ENCODE peak calls at places on chromosome 12, in eight cellular contexts. One of them, this sample, is unnamed.
A peak's percentile ranks its signal among the peaks of the same experiment; 100 is the strongest.

GRCh38 chr12:110355080-110355479 is 48.4 kb downstream of the ANAPC7 start:
- DNase-seq in upper lobe of left lung: no peak
- DNase-seq in A549: peak; percentile 68
- DNase-seq in adrenal gland: no peak
- DNase-seq in tibial nerve: no peak
- DNase-seq in ovary: no peak
- DNase-seq in heart left ventricle: no peak
- DNase-seq in IMR-90: no peak
- DNase-seq in this sample: no peak

GRCh38 chr12:71371132-71371531 is 68.5 kb upstream of the LGR5 start:
- DNase-seq in upper lobe of left lung: no peak
- DNase-seq in A549: no peak
- DNase-seq in adrenal gland: no peak
- DNase-seq in tibial nerve: no peak
- DNase-seq in ovary: no peak
- DNase-seq in heart left ventricle: no peak
- DNase-seq in IMR-90: no peak
- DNase-seq in this sample: no peak

GRCh38 chr12:50222275-50222783 is 55.2 kb upstream of the CERS5 start:
- DNase-seq in upper lobe of left lung: peak; percentile 33
- DNase-seq in A549: no peak
- DNase-seq in adrenal gland: peak; percentile 62
- DNase-seq in tibial nerve: peak; percentile 40
- DNase-seq in ovary: peak; percentile 69
- DNase-seq in heart left ventricle: peak; percentile 56
- DNase-seq in IMR-90: peak; percentile 95
- DNase-seq in this sample: peak; percentile 57

GRCh38 chr12:131783915-131784541 is 44.2 kb upstream of the MMP17 start:
- DNase-seq in upper lobe of left lung: no peak
- DNase-seq in A549: peak; percentile 62
- DNase-seq in adrenal gland: peak; percentile 55
- DNase-seq in tibial nerve: no peak
- DNase-seq in ovary: no peak
- DNase-seq in heart left ventricle: no peak
- DNase-seq in IMR-90: peak; percentile 86
- DNase-seq in this sample: no peak

GRCh38 chr12:22050078-22050477 is 4.1 kb downstream of the CMAS start:
- DNase-seq in upper lobe of left lung: no peak
- DNase-seq in A549: no peak
- DNase-seq in adrenal gland: no peak
- DNase-seq in tibial nerve: no peak
- DNase-seq in ovary: no peak
- DNase-seq in heart left ventricle: no peak
- DNase-seq in IMR-90: no peak
- DNase-seq in this sample: no peak

GRCh38 chr12:79635676-79636075 is 55.1 kb downstream of the PAWR start:
- DNase-seq in upper lobe of left lung: no peak
- DNase-seq in A549: no peak
- DNase-seq in adrenal gland: no peak
- DNase-seq in tibial nerve: no peak
- DNase-seq in ovary: no peak
- DNase-seq in heart left ventricle: no peak
- DNase-seq in IMR-90: peak; percentile 9
- DNase-seq in this sample: no peak

GRCh38 chr12:111773801-111774551 is 7.2 kb downstream of the ALDH2 start:
- DNase-seq in upper lobe of left lung: peak; percentile 87
- DNase-seq in A549: no peak
- DNase-seq in adrenal gland: peak; percentile 54
- DNase-seq in tibial nerve: peak; percentile 55
- DNase-seq in ovary: peak; percentile 77
- DNase-seq in heart left ventricle: peak; percentile 71
- DNase-seq in IMR-90: peak; percentile 97
- DNase-seq in this sample: peak; percentile 87

GRCh38 chr12:131102991-131103609 is 149.4 kb downstream of the ADGRD1 start:
- DNase-seq in upper lobe of left lung: peak; percentile 17
- DNase-seq in A549: no peak
- DNase-seq in adrenal gland: no peak
- DNase-seq in tibial nerve: peak; percentile 3
- DNase-seq in ovary: peak; percentile 15
- DNase-seq in heart left ventricle: peak; percentile 14
- DNase-seq in IMR-90: no peak
- DNase-seq in this sample: no peak

GRCh38 chr12:108298761-108299275 is 40.3 kb downstream of the CMKLR1 start:
- DNase-seq in upper lobe of left lung: no peak
- DNase-seq in A549: no peak
- DNase-seq in adrenal gland: no peak
- DNase-seq in tibial nerve: no peak
- DNase-seq in ovary: no peak
- DNase-seq in heart left ventricle: no peak
- DNase-seq in IMR-90: no peak
- DNase-seq in this sample: no peak

GRCh38 chr12:122090759-122091535 is 12.4 kb downstream of the MLXIP start:
- DNase-seq in upper lobe of left lung: peak; percentile 64
- DNase-seq in A549: no peak
- DNase-seq in adrenal gland: peak; percentile 40
- DNase-seq in tibial nerve: no peak
- DNase-seq in ovary: no peak
- DNase-seq in heart left ventricle: no peak
- DNase-seq in IMR-90: peak; percentile 99
- DNase-seq in this sample: no peak

GRCh38 chr12:24562761-24563392 is 386.0 kb downstream of the BCAT1 start:
- DNase-seq in upper lobe of left lung: peak; percentile 35
- DNase-seq in A549: peak; percentile 12
- DNase-seq in adrenal gland: no peak
- DNase-seq in tibial nerve: no peak
- DNase-seq in ovary: peak; percentile 74
- DNase-seq in heart left ventricle: peak; percentile 31
- DNase-seq in IMR-90: peak; percentile 54
- DNase-seq in this sample: peak; percentile 38

GRCh38 chr12:12017135-12017581 is 53.6 kb upstream of the BCL2L14 start:
- DNase-seq in upper lobe of left lung: no peak
- DNase-seq in A549: no peak
- DNase-seq in adrenal gland: no peak
- DNase-seq in tibial nerve: no peak
- DNase-seq in ovary: no peak
- DNase-seq in heart left ventricle: no peak
- DNase-seq in IMR-90: no peak
- DNase-seq in this sample: peak; percentile 47

GRCh38 chr12:117412465-117413190 is 51.2 kb upstream of the NOS1 start:
- DNase-seq in upper lobe of left lung: no peak
- DNase-seq in A549: no peak
- DNase-seq in adrenal gland: no peak
- DNase-seq in tibial nerve: no peak
- DNase-seq in ovary: no peak
- DNase-seq in heart left ventricle: peak; percentile 24
- DNase-seq in IMR-90: no peak
- DNase-seq in this sample: peak; percentile 34

GRCh38 chr12:23536293-23536692 is 413.2 kb downstream of the SOX5 start:
- DNase-seq in upper lobe of left lung: no peak
- DNase-seq in A549: no peak
- DNase-seq in adrenal gland: no peak
- DNase-seq in tibial nerve: no peak
- DNase-seq in ovary: no peak
- DNase-seq in heart left ventricle: no peak
- DNase-seq in IMR-90: no peak
- DNase-seq in this sample: no peak

GRCh38 chr12:116876151-116876869 is 4.9 kb downstream of the HRK start:
- DNase-seq in upper lobe of left lung: no peak
- DNase-seq in A549: no peak
- DNase-seq in adrenal gland: no peak
- DNase-seq in tibial nerve: no peak
- DNase-seq in ovary: no peak
- DNase-seq in heart left ventricle: no peak
- DNase-seq in IMR-90: no peak
- DNase-seq in this sample: no peak

GRCh38 chr12:114888458-114888857 is 204.5 kb upstream of the TBX3 start:
- DNase-seq in upper lobe of left lung: no peak
- DNase-seq in A549: no peak
- DNase-seq in adrenal gland: peak; percentile 44
- DNase-seq in tibial nerve: no peak
- DNase-seq in ovary: no peak
- DNase-seq in heart left ventricle: no peak
- DNase-seq in IMR-90: peak; percentile 58
- DNase-seq in this sample: no peak

GRCh38 chr12:124952801-124953200 is 36.1 kb downstream of the DHX37 start:
- DNase-seq in upper lobe of left lung: no peak
- DNase-seq in A549: no peak
- DNase-seq in adrenal gland: no peak
- DNase-seq in tibial nerve: no peak
- DNase-seq in ovary: no peak
- DNase-seq in heart left ventricle: no peak
- DNase-seq in IMR-90: no peak
- DNase-seq in this sample: no peak
- TF ChIP-seq POLR2A in upper lobe of left lung: no peak
- TF ChIP-seq POLR2A in A549: no peak
- TF ChIP-seq POLR2A in adrenal gland: no peak
- TF ChIP-seq POLR2A in tibial nerve: no peak
- TF ChIP-seq POLR2A in ovary: no peak
- TF ChIP-seq POLR2A in heart left ventricle: no peak
- TF ChIP-seq POLR2A in IMR-90: no peak
- TF ChIP-seq POLR2A in this sample: no peak

DNA sequence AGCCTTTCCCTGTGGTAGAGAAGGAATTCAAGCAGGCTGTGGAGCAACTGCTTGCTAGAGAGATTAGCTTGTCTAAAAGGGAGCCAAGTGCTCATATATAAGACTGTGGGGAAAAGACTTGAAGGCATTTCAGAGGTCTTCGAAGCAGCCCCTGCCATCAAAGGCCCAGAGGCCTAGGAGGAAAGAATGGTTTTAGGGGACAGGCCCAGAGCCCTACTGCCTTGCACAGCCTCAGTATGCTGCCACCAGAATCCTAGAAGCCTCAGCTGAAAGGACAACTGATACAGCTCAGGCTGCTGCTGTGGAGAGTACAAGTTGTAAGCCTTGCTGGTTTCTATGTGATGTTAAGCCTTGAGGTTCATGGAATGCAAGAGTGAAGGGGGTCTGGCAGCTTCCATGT is 109.9 kb downstream of the DERA start:
- DNase-seq in upper lobe of left lung: no peak
- DNase-seq in A549: no peak
- DNase-seq in adrenal gland: no peak
- DNase-seq in tibial nerve: no peak
- DNase-seq in ovary: no peak
- DNase-seq in heart left ventricle: no peak
- DNase-seq in IMR-90: no peak
- DNase-seq in this sample: no peak
- H3K27ac ChIP-seq in upper lobe of left lung: no peak overlapping the region
- H3K27ac ChIP-seq in A549: no peak overlapping the region
- H3K27ac ChIP-seq in adrenal gland: no peak overlapping the region
- H3K27ac ChIP-seq in tibial nerve: no peak overlapping the region
- H3K27ac ChIP-seq in ovary: no peak overlapping the region
- H3K27ac ChIP-seq in heart left ventricle: no peak overlapping the region
- H3K27ac ChIP-seq in IMR-90: no peak overlapping the region
- H3K27ac ChIP-seq in this sample: no peak overlapping the region

GRCh38 chr12:101695698-101696097 is 1.7 kb upstream of the CHPT1 start:
- DNase-seq in upper lobe of left lung: no peak
- DNase-seq in A549: no peak
- DNase-seq in adrenal gland: no peak
- DNase-seq in tibial nerve: no peak
- DNase-seq in ovary: no peak
- DNase-seq in heart left ventricle: no peak
- DNase-seq in IMR-90: peak; percentile 59
- DNase-seq in this sample: no peak

GRCh38 chr12:101698782-101699347 is 1.4 kb downstream of the CHPT1 start:
- DNase-seq in upper lobe of left lung: no peak
- DNase-seq in A549: peak; percentile 54
- DNase-seq in adrenal gland: peak; percentile 14
- DNase-seq in tibial nerve: no peak
- DNase-seq in ovary: no peak
- DNase-seq in heart left ventricle: no peak
- DNase-seq in IMR-90: peak; percentile 12
- DNase-seq in this sample: no peak

GRCh38 chr12:101696477-101697196 is 803 bp upstream of the CHPT1 start:
- DNase-seq in upper lobe of left lung: peak; percentile 75
- DNase-seq in A549: peak; percentile 6
- DNase-seq in adrenal gland: peak; percentile 92
- DNase-seq in tibial nerve: no peak
- DNase-seq in ovary: no peak
- DNase-seq in heart left ventricle: peak; percentile 76
- DNase-seq in IMR-90: no peak
- DNase-seq in this sample: peak; percentile 45

GRCh38 chr12:101697930-101698781 is 716 bp downstream of the CHPT1 start:
- DNase-seq in upper lobe of left lung: peak; percentile 67
- DNase-seq in A549: peak; percentile 37
- DNase-seq in adrenal gland: peak; percentile 78
- DNase-seq in tibial nerve: peak; percentile 20
- DNase-seq in ovary: peak; percentile 54
- DNase-seq in heart left ventricle: peak; percentile 52
- DNase-seq in IMR-90: peak; percentile 7
- DNase-seq in this sample: peak; percentile 55

DNA sequence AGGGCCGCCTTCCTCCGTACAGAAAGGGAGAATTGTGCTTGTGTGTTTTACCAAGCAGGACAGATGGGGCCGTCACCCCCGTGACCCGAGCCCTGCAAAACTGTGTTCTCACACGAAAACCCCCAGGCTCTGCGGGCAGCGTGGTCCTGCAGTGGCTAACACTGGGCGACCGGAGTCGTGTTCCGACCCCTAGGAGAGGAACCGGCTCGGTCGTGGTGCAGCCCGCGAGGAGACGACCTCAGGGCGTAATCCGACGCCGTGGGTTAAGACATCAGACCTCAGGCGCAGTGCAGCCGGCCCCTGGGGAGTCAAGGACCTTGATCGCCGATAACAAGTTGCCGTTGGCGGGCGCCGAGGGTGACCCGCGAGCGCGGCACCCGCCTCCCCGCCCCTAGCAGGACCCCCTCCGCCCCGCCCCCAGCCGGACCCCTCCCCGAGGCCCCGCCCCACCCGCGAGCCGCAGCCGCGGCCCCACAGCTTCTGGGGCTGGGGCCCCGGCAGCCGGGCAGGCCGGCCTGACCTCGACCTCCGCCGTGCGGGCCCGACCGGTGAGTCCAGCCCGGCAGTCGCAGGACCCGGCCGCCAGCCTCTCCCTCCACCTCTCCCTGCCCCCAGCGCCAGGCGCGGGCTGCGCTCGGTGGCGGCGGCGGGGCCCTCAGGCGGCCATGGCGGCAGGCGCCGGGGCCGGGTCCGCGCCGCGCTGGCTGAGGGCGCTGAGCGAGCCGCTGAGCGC is at the start of gene CHPT1:
- DNase-seq in upper lobe of left lung: peak; percentile 85
- DNase-seq in A549: peak; percentile 55
- DNase-seq in adrenal gland: peak; percentile 91
- DNase-seq in tibial nerve: peak; percentile 48
- DNase-seq in ovary: peak; percentile 69
- DNase-seq in heart left ventricle: peak; percentile 81
- DNase-seq in IMR-90: peak; percentile 38
- DNase-seq in this sample: peak; percentile 57
- TF ChIP-seq POLR2A in upper lobe of left lung: no peak
- TF ChIP-seq POLR2A in A549: peak; percentile 80
- TF ChIP-seq POLR2A in adrenal gland: peak; percentile 42
- TF ChIP-seq POLR2A in tibial nerve: peak; percentile 67
- TF ChIP-seq POLR2A in ovary: peak; percentile 16
- TF ChIP-seq POLR2A in heart left ventricle: peak; percentile 57
- TF ChIP-seq POLR2A in IMR-90: no peak
- TF ChIP-seq POLR2A in this sample: peak; percentile 42

DNA sequence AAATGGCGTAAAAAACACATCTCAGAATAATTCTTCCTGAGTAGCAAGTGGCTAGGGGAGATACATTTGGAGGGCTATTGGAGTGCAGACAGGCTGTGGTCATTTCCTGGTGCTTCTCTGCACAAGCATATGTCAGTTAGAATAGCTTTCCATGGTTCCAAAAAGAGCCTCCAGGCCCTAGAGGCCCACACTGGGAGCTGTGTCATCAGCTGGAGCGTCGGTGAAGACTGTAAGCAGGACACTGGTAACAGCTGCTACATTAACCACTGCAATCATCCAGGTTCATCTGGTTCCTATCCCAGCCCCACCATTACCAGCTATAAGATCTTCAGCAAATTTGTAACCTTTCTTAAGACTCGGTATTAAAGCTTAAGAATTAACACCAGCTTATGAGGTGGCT is 31.7 kb upstream of the APPL2 start:
- DNase-seq in upper lobe of left lung: no peak
- DNase-seq in A549: no peak
- DNase-seq in adrenal gland: no peak
- DNase-seq in tibial nerve: no peak
- DNase-seq in ovary: no peak
- DNase-seq in heart left ventricle: no peak
- DNase-seq in IMR-90: peak; percentile 40
- DNase-seq in this sample: no peak
- H3K27ac ChIP-seq in upper lobe of left lung: no peak overlapping the region
- H3K27ac ChIP-seq in A549: no peak overlapping the region
- H3K27ac ChIP-seq in adrenal gland: no peak overlapping the region
- H3K27ac ChIP-seq in tibial nerve: no peak overlapping the region
- H3K27ac ChIP-seq in ovary: no peak overlapping the region
- H3K27ac ChIP-seq in heart left ventricle: no peak overlapping the region
- H3K27ac ChIP-seq in IMR-90: no peak overlapping the region
- H3K27ac ChIP-seq in this sample: no peak overlapping the region

This sample was measured in prostate gland.